ENCODE peak calls at places on chromosomes 11 and 22, in six cellular contexts. U, Y, H, R, K and P are unnamed samples.
A peak's percentile ranks its signal among the peaks of the same experiment; 100 is the strongest.

GRCh38 chr22:35835998-35836691 is 118.5 kb downstream of the APOL5 start:
- DNase-seq in U (peak; percentile 74), Y (peak; percentile 62), H (peak; percentile 87), R (peak; percentile 76), K (peak; percentile 53), P (no peak)

GRCh38 chr11:73252577-73253191 is 19.5 kb upstream of the P2RY6 start:
- DNase-seq in U (peak; percentile 55), Y (no peak), H (no peak), R (no peak), K (peak; percentile 46), P (no peak)

GRCh38 chr22:45671051-45671782 is 417 bp upstream of the ATXN10 start:
- DNase-seq in U (peak; percentile 1), Y (no peak), H (no peak), R (no peak), K (peak; percentile 22), P (no peak)

GRCh38 chr11:86244063-86244521 is 461 bp upstream of the EED start:
- DNase-seq in U (peak; percentile 90), Y (peak; percentile 90), H (peak; percentile 91), R (no peak), K (no peak), P (peak; percentile 84)

GRCh38 chr11:134414772-134415765 is 3.0 kb upstream of the B3GAT1 start:
- DNase-seq in U (no peak), Y (no peak), H (peak; percentile 12), R (no peak), K (no peak), P (no peak)

GRCh38 chr11:120384476-120384875 is 48.3 kb downstream of the ARHGEF12 start:
- DNase-seq in U (no peak), Y (no peak), H (no peak), R (no peak), K (no peak), P (no peak)

GRCh38 chr11:1193326-1194230 is 29.3 kb upstream of the MUC5B start:
- DNase-seq in U (peak; percentile 23), Y (peak; percentile 39), H (no peak), R (no peak), K (no peak), P (no peak)

GRCh38 chr22:38948181-38948940 is 9.0 kb upstream of the APOBEC3A start:
- DNase-seq in U (no peak), Y (no peak), H (no peak), R (no peak), K (no peak), P (no peak)

GRCh38 chr11:119310682-119311052 is 6.3 kb downstream of the MCAM start:
- DNase-seq in U (no peak), Y (no peak), H (no peak), R (no peak), K (no peak), P (no peak)

GRCh38 chr22:39243443-39244072 is 1.2 kb downstream of the PDGFB start:
- DNase-seq in U (peak; percentile 24), Y (no peak), H (no peak), R (no peak), K (no peak), P (no peak)

GRCh38 chr11:72969894-72970335 is 155.7 kb downstream of the ATG16L2 start:
- DNase-seq in U (no peak), Y (no peak), H (no peak), R (peak; percentile 62), K (no peak), P (no peak)

GRCh38 chr22:24950272-24950902 is 2.1 kb upstream of the KIAA1671 start:
- DNase-seq in U (peak; percentile 77), Y (no peak), H (peak; percentile 27), R (peak; percentile 12), K (peak; percentile 50), P (no peak)

GRCh38 chr11:120657306-120658070 is 145.9 kb downstream of the GRIK4 start:
- DNase-seq in U (no peak), Y (no peak), H (no peak), R (no peak), K (no peak), P (no peak)

GRCh38 chr11:15969281-15969680 is 387.1 kb downstream of the SOX6 start:
- DNase-seq in U (no peak), Y (peak; percentile 70), H (no peak), R (peak; percentile 34), K (no peak), P (no peak)

GRCh38 chr11:131025421-131026126 is 109.3 kb upstream of the SNX19 start:
- DNase-seq in U (no peak), Y (no peak), H (no peak), R (no peak), K (no peak), P (no peak)

GRCh38 chr22:19147193-19147780 is 2.8 kb downstream of the GSC2 start:
- DNase-seq in U (no peak), Y (no peak), H (no peak), R (no peak), K (no peak), P (no peak)

GRCh38 chr11:115505165-115505564 is 950 bp upstream of the CADM1 start:
- DNase-seq in U (peak; percentile 17), Y (no peak), H (no peak), R (no peak), K (peak; percentile 12), P (no peak)

GRCh38 chr11:69316941-69317340 is 23.0 kb downstream of the MYEOV start:
- DNase-seq in U (no peak), Y (no peak), H (no peak), R (no peak), K (no peak), P (no peak)

GRCh38 chr11:8237453-8237852 is 26.2 kb downstream of the LMO1 start:
- DNase-seq in U (no peak), Y (peak; percentile 16), H (no peak), R (no peak), K (no peak), P (no peak)

GRCh38 chr11:110177057-110177397 is 83.8 kb downstream of the ZC3H12C start:
- DNase-seq in U (no peak), Y (no peak), H (no peak), R (no peak), K (no peak), P (no peak)

GRCh38 chr11:103601230-103601846 is 435.1 kb upstream of the DDI1 start:
- DNase-seq in U (peak; percentile 48), Y (no peak), H (peak; percentile 62), R (no peak), K (peak; percentile 37), P (no peak)

GRCh38 chr11:18368236-18368635 is 26.1 kb upstream of the LDHA start:
- DNase-seq in U (no peak), Y (no peak), H (no peak), R (no peak), K (no peak), P (no peak)

GRCh38 chr11:12802418-12803085 is 128.3 kb downstream of the TEAD1 start:
- DNase-seq in U (peak; percentile 96), Y (peak; percentile 60), H (peak; percentile 99), R (no peak), K (no peak), P (no peak)

GRCh38 chr11:130389315-130389935 is 39.0 kb downstream of the ADAMTS8 start:
- DNase-seq in U (no peak), Y (peak; percentile 60), H (peak; percentile 12), R (no peak), K (no peak), P (peak; percentile 47)

GRCh38 chr11:26842458-26842841 is 120.6 kb upstream of the SLC5A12 start:
- DNase-seq in U (no peak), Y (no peak), H (no peak), R (peak; percentile 56), K (no peak), P (no peak)

GRCh38 chr22:46008291-46008690 is 31.3 kb upstream of the WNT7B start:
- DNase-seq in U (no peak), Y (no peak), H (no peak), R (no peak), K (no peak), P (no peak)

GRCh38 chr22:39110631-39111561 is 13.9 kb downstream of the APOBEC3H start:
- DNase-seq in U (no peak), Y (no peak), H (no peak), R (no peak), K (peak; percentile 69), P (no peak)

GRCh38 chr22:21587803-21588611 is 20.5 kb downstream of the UBE2L3 start:
- DNase-seq in U (no peak), Y (no peak), H (no peak), R (no peak), K (no peak), P (no peak)

GRCh38 chr11:6693342-6694228 is 10.4 kb upstream of the MRPL17 start:
- DNase-seq in U (no peak), Y (no peak), H (no peak), R (peak; percentile 48), K (no peak), P (peak; percentile 9)

GRCh38 chr11:95487391-95487790 is 256.4 kb upstream of the SESN3 start:
- DNase-seq in U (no peak), Y (no peak), H (no peak), R (no peak), K (no peak), P (no peak)

GRCh38 chr11:9092846-9093778 is 1.7 kb upstream of the SCUBE2 start:
- DNase-seq in U (no peak), Y (no peak), H (no peak), R (no peak), K (no peak), P (no peak)

GRCh38 chr11:116694815-116695590 is 77.8 kb downstream of the BUD13 start:
- DNase-seq in U (no peak), Y (no peak), H (no peak), R (no peak), K (no peak), P (no peak)

GRCh38 chr11:46120711-46121327 is 435 bp downstream of the PHF21A start:
- DNase-seq in U (peak; percentile 74), Y (peak; percentile 58), H (peak; percentile 72), R (peak; percentile 42), K (peak; percentile 84), P (no peak)

GRCh38 chr11:69293819-69294505 is at the start of gene MYEOV:
- DNase-seq in U (no peak), Y (peak; percentile 40), H (no peak), R (no peak), K (no peak), P (no peak)

GRCh38 chr11:71116435-71117040 is 135.8 kb downstream of the SHANK2 start:
- DNase-seq in U (no peak), Y (peak; percentile 49), H (no peak), R (no peak), K (no peak), P (no peak)

GRCh38 chr11:111081021-111081511 is 164.5 kb upstream of the POU2AF2 start:
- DNase-seq in U (no peak), Y (no peak), H (no peak), R (no peak), K (no peak), P (no peak)

GRCh38 chr11:235998-236773 is at the start of gene SIRT3:
- DNase-seq in U (peak; percentile 87), Y (peak; percentile 88), H (peak; percentile 73), R (peak; percentile 29), K (peak; percentile 81), P (peak; percentile 68)

GRCh38 chr11:17979770-17980371 is 33.0 kb downstream of the SERGEF start:
- DNase-seq in U (peak; percentile 42), Y (no peak), H (peak; percentile 35), R (no peak), K (peak; percentile 39), P (peak; percentile 19)

GRCh38 chr22:49960967-49961600 is 512 bp downstream of the PIM3 start:
- DNase-seq in U (peak; percentile 56), Y (peak; percentile 65), H (no peak), R (no peak), K (no peak), P (no peak)